ENCODE peak calls at places on chromosomes 1 and 21, in six cellular contexts. H, K, M, P, U and L are unnamed samples.

GRCh38 chr1:75203415-75204277 is 69.5 kb downstream of the LHX8 start:
- DNase-seq in H (peak), K (peak), M (no peak), P (peak), U (no peak), L (no peak)

GRCh38 chr1:2452583-2453315 is 23.3 kb upstream of the PLCH2 start:
- DNase-seq in H (no peak), K (no peak), M (peak), P (no peak), U (no peak), L (no peak)

GRCh38 chr1:29425656-29426055 is 189.3 kb downstream of the PTPRU start:
- DNase-seq in H (no peak), K (no peak), M (no peak), P (no peak), U (no peak), L (no peak)

GRCh38 chr1:55214214-55214902 is 806 bp downstream of the USP24 start:
- DNase-seq in H (no peak), K (peak), M (no peak), P (no peak), U (peak), L (peak)

GRCh38 chr1:171032822-171033702 is 57.6 kb upstream of the FMO3 start:
- DNase-seq in H (no peak), K (no peak), M (no peak), P (no peak), U (no peak), L (no peak)

GRCh38 chr1:147266381-147266780 is 23.9 kb downstream of the CHD1L start:
- DNase-seq in H (no peak), K (no peak), M (no peak), P (no peak), U (no peak), L (no peak)

GRCh38 chr1:91281782-91282181 is 122.9 kb downstream of the HFM1 start:
- DNase-seq in H (no peak), K (no peak), M (no peak), P (no peak), U (no peak), L (no peak)

GRCh38 chr21:43794311-43794710 is 4.9 kb downstream of the RRP1 start:
- DNase-seq in H (no peak), K (no peak), M (no peak), P (no peak), U (no peak), L (no peak)

GRCh38 chr1:11979453-11979817 is 809 bp upstream of the MFN2 start:
- DNase-seq in H (no peak), K (no peak), M (peak), P (no peak), U (no peak), L (peak)

GRCh38 chr1:89607156-89607555 is 25.8 kb upstream of the LRRC8C start:
- DNase-seq in H (no peak), K (no peak), M (no peak), P (no peak), U (no peak), L (no peak)